ENCODE peak calls at places on chromosomes 1 and 21, in five cellular contexts. U is OCI-LY7, O is left ventricle myocardium inferior, C is breast epithelium, B is hepatocyte. E is an unnamed sample. For H3K9me3, the result is how much of the 10 kb centered on the place peaks cover.

GRCh38 chr1:154848983-154849382 is 21.1 kb downstream of the KCNN3 start:
- DNase-seq in U (no peak), O (no peak), C (no peak), B (no peak), E (no peak)

GRCh38 chr1:45954401-45954847 is 151.0 kb downstream of the MAST2 start:
- DNase-seq in U (no peak), O (no peak), B (peak), C (no peak), E (no peak)

GRCh38 chr1:222060247-222060851 is 318.5 kb upstream of the DUSP10 start:
- DNase-seq in B (no peak), O (no peak), C (no peak), U (no peak), E (no peak)

GRCh38 chr1:63777965-63778880 is 4.4 kb downstream of the ROR1 start:
- DNase-seq in C (no peak), O (no peak), U (no peak), B (no peak), E (no peak)

GRCh38 chr1:167442142-167442848 is 76.0 kb downstream of the CD247 start:
- DNase-seq in B (peak), O (peak), U (peak), C (peak), E (peak)

GRCh38 chr1:165965857-165966256 is 138.4 kb downstream of the UCK2 start:
- DNase-seq in C (no peak), O (no peak), U (no peak), B (no peak), E (no peak)

GRCh38 chr1:8604041-8604942 is 213.1 kb downstream of the RERE start:
- DNase-seq in O (no peak), C (no peak), B (no peak), U (no peak), E (no peak)

GRCh38 chr1:200681231-200681630 is 11.5 kb upstream of the DDX59 start:
- DNase-seq in C (no peak), U (no peak), O (no peak), B (no peak), E (no peak)

GRCh38 chr1:156738407-156738806 is 2.5 kb downstream of the MRPL24 start:
- DNase-seq in B (no peak), U (no peak), C (no peak), O (no peak), E (no peak)

GRCh38 chr1:223426936-223427335 is 33.7 kb downstream of the CCDC185 start:
- DNase-seq in C (no peak), B (no peak), U (no peak), O (no peak), E (no peak)

GRCh38 chr1:64864018-64864945 is 102.1 kb downstream of the JAK1 start:
- DNase-seq in O (peak), B (no peak), U (peak), C (no peak), E (peak)

GRCh38 chr21:15521644-15522001 is 208.2 kb upstream of the USP25 start:
- DNase-seq in B (no peak), O (no peak), U (peak), C (no peak), E (no peak)

GRCh38 chr1:12279728-12280469 is 50.1 kb downstream of the VPS13D start:
- DNase-seq in O (no peak), C (no peak), U (no peak), B (no peak), E (no peak)

GRCh38 chr1:227357229-227358078 is 39.2 kb upstream of the CDC42BPA start:
- DNase-seq in U (no peak), C (no peak), O (peak), B (peak), E (no peak)

GRCh38 chr21:36169465-36170128 is 13.0 kb downstream of the DOP1B start:
- DNase-seq in B (no peak), U (no peak), O (peak), C (no peak), E (no peak)

GRCh38 chr1:60169206-60169605 is 95.6 kb upstream of the C1orf87 start:
- DNase-seq in C (no peak), O (no peak), U (no peak), B (no peak), E (no peak)

GRCh38 chr1:67350783-67351182 is 43.1 kb downstream of the IL12RB2 start:
- DNase-seq in C (no peak), B (no peak), U (no peak), O (no peak), E (no peak)

GRCh38 chr21:46152939-46153258 is 2.5 kb downstream of the FTCD start:
- DNase-seq in C (peak), O (no peak), B (no peak), U (no peak), E (no peak)

GRCh38 chr1:228836954-228837481 is 101.7 kb downstream of the RHOU start:
- DNase-seq in B (peak), O (no peak), U (no peak), C (no peak), E (no peak)

GRCh38 chr1:214989341-214989740 is 93.2 kb upstream of the KCNK2 start:
- DNase-seq in B (no peak), U (no peak), O (no peak), C (no peak), E (no peak)

GRCh38 chr1:113320972-113321680 is 69.2 kb upstream of the MAGI3 start:
- DNase-seq in O (no peak), B (peak), U (no peak), C (no peak), E (no peak)

GRCh38 chr1:5373281-5373680 is 618.9 kb downstream of the NPHP4 start:
- DNase-seq in C (no peak), O (no peak), U (no peak), B (no peak), E (no peak)

GRCh38 chr1:5374176-5374575 is 618.0 kb downstream of the NPHP4 start:
- DNase-seq in U (no peak), C (no peak), B (no peak), O (no peak), E (no peak)

GRCh38 chr1:5379176-5379759 is 613.0 kb downstream of the NPHP4 start:
- DNase-seq in O (no peak), U (no peak), B (no peak), C (no peak), E (no peak)

GRCh38 chr1:5376538-5377247 is 615.5 kb downstream of the NPHP4 start:
- DNase-seq in O (no peak), U (no peak), B (no peak), C (no peak), E (no peak)

GRCh38 chr1:5375437-5375836 is 616.8 kb downstream of the NPHP4 start:
- DNase-seq in B (no peak), U (no peak), C (no peak), O (no peak), E (no peak)
- H3K9me3 ChIP-seq in B (under half), U (under half), C (under half), O (under half), E (under half)

GRCh38 chr1:116545359-116545705 is 25.5 kb downstream of the CD58 start:
- DNase-seq in B (no peak), U (no peak), O (no peak), C (no peak), E (no peak)

GRCh38 chr1:116544588-116545358 is 26.1 kb downstream of the CD58 start:
- DNase-seq in O (no peak), B (no peak), C (no peak), U (no peak), E (no peak)

GRCh38 chr1:116546354-116546977 is 24.4 kb downstream of the CD58 start:
- DNase-seq in B (no peak), C (no peak), U (no peak), O (no peak), E (no peak)
- H3K9me3 ChIP-seq in B (under half), C (under half), U (under half), O (under half), E (under half)

GRCh38 chr1:246978785-246979184 is 29.1 kb downstream of the ZNF695 start:
- DNase-seq in O (no peak), C (no peak), U (no peak), B (no peak), E (no peak)

GRCh38 chr1:246978281-246978680 is 29.6 kb downstream of the ZNF695 start:
- DNase-seq in U (no peak), B (no peak), O (no peak), C (no peak), E (no peak)
- H3K9me3 ChIP-seq in U (under half), B (under half), O (half or more), C (under half), E (under half)

GRCh38 chr1:116748272-116748671 is 6.0 kb upstream of the CD2 start:
- DNase-seq in U (no peak), C (no peak), B (no peak), O (no peak), E (no peak)
- H3K9me3 ChIP-seq in U (under half), C (under half), B (under half), O (under half), E (half or more)

GRCh38 chr1:13855554-13855953 is 155.6 kb downstream of the PRDM2 start:
- DNase-seq in C (no peak), U (no peak), B (no peak), O (no peak), E (no peak)

GRCh38 chr1:13863701-13864100 is 163.7 kb downstream of the PRDM2 start:
- DNase-seq in C (no peak), U (no peak), B (no peak), O (no peak), E (no peak)

GRCh38 chr1:13864760-13865159 is 164.8 kb downstream of the PRDM2 start:
- DNase-seq in O (no peak), C (no peak), U (no peak), B (no peak), E (no peak)

DNA sequence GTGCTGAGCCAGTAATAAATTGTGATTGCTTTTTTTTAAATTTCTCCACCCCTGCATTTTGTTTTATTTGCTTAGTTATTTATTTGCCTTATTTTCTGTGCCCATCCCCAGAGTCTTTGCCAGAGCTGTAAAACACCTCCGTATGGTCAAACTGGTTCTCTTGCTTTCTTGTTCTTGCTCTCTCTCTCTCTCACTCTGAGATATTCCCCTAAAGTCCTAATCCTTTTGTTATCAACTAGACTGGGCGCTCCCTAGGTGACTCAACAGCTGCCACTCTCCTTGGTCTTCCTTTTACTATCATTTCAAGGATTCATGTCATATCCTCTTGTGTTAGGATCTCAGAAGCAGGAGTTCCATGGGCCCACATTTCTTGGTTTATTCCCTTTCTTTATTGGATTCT is 160.0 kb downstream of the PRDM2 start:
- DNase-seq in U (no peak), B (peak), O (no peak), C (no peak), E (no peak)
- H3K9me3 ChIP-seq in U (under half), B (under half), O (under half), C (under half), E (under half)

DNA sequence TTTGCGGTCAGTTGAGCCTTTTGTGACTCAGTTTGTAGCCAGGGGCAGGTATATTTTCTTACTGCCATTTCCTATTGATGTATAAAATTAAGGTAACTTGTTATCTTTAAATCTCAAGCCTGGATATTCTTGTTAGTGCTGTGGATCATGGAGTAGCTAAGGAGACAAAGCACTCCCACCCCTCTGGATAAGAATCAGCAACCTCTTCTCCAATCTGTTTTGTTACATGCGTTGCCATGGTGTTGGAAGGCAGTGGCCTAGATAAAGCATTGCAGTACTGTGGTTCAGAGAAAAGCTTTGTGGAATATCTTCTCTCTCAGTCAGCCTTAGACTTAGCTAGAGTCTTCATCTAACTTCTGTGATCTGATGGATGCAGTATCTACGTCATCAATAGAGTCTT is 478.7 kb upstream of the DEPDC1 start:
- DNase-seq in B (no peak), C (no peak), U (no peak), O (no peak), E (no peak)
- H3K9me3 ChIP-seq in B (under half), C (under half), U (under half), O (under half), E (under half)

GRCh38 chr21:22476214-22476613 is 1478.0 kb downstream of the NCAM2 start:
- DNase-seq in C (no peak), B (no peak), U (no peak), O (no peak), E (no peak)
- H3K9me3 ChIP-seq in C (under half), B (under half), U (under half), O (under half), E (under half)